ENCODE peak calls at places on chromosomes 6 and 20, in nine cellular contexts. One of them, this sample, is unnamed.
A peak's percentile ranks its signal among the peaks of the same experiment; 100 is the strongest.

GRCh38 chr20:61346996-61347906 is 95.2 kb downstream of the CDH4 start:
- DNase-seq in breast epithelium: no peak
- DNase-seq in upper lobe of left lung: no peak
- DNase-seq in GM23338: no peak
- DNase-seq in SK-N-SH: no peak
- DNase-seq in sigmoid colon: no peak
- DNase-seq in spleen: peak; percentile 61
- DNase-seq in endothelial cell of umbilical vein: no peak
- DNase-seq in GM12878: no peak
- DNase-seq in this sample: no peak

GRCh38 chr6:5439749-5440148 is 178.4 kb downstream of the FARS2 start:
- DNase-seq in SK-N-SH: no peak
- DNase-seq in sigmoid colon: no peak
- DNase-seq in GM12878: no peak
- DNase-seq in upper lobe of left lung: no peak
- DNase-seq in GM23338: no peak
- DNase-seq in spleen: no peak
- DNase-seq in endothelial cell of umbilical vein: peak; percentile 30
- DNase-seq in breast epithelium: no peak
- DNase-seq in this sample: no peak

GRCh38 chr20:52682271-52682670 is 289.9 kb upstream of the TSHZ2 start:
- DNase-seq in GM12878: no peak
- DNase-seq in GM23338: no peak
- DNase-seq in endothelial cell of umbilical vein: no peak
- DNase-seq in breast epithelium: no peak
- DNase-seq in sigmoid colon: no peak
- DNase-seq in upper lobe of left lung: peak; percentile 24
- DNase-seq in SK-N-SH: no peak
- DNase-seq in spleen: no peak
- DNase-seq in this sample: no peak

GRCh38 chr6:117481926-117482239 is 591 bp upstream of the DCBLD1 start:
- DNase-seq in sigmoid colon: no peak
- DNase-seq in upper lobe of left lung: no peak
- DNase-seq in GM12878: no peak
- DNase-seq in breast epithelium: no peak
- DNase-seq in endothelial cell of umbilical vein: no peak
- DNase-seq in spleen: no peak
- DNase-seq in GM23338: peak; percentile 15
- DNase-seq in SK-N-SH: no peak
- DNase-seq in this sample: no peak

GRCh38 chr6:87155920-87156600 is 695 bp downstream of the ZNF292 start:
- DNase-seq in endothelial cell of umbilical vein: peak; percentile 57
- DNase-seq in GM23338: peak; percentile 85
- DNase-seq in upper lobe of left lung: peak; percentile 46
- DNase-seq in sigmoid colon: peak; percentile 73
- DNase-seq in SK-N-SH: peak; percentile 60
- DNase-seq in spleen: peak; percentile 89
- DNase-seq in breast epithelium: peak; percentile 59
- DNase-seq in GM12878: no peak
- DNase-seq in this sample: peak; percentile 58

GRCh38 chr20:53884859-53885654 is 185.3 kb downstream of the BCAS1 start:
- DNase-seq in sigmoid colon: no peak
- DNase-seq in spleen: no peak
- DNase-seq in upper lobe of left lung: no peak
- DNase-seq in GM12878: no peak
- DNase-seq in GM23338: no peak
- DNase-seq in breast epithelium: no peak
- DNase-seq in endothelial cell of umbilical vein: no peak
- DNase-seq in SK-N-SH: no peak
- DNase-seq in this sample: no peak

GRCh38 chr6:154923199-154923869 is 71.8 kb upstream of the TIAM2 start:
- DNase-seq in SK-N-SH: no peak
- DNase-seq in GM12878: no peak
- DNase-seq in sigmoid colon: no peak
- DNase-seq in spleen: no peak
- DNase-seq in GM23338: peak; percentile 67
- DNase-seq in endothelial cell of umbilical vein: no peak
- DNase-seq in breast epithelium: no peak
- DNase-seq in upper lobe of left lung: no peak
- DNase-seq in this sample: no peak

GRCh38 chr20:57880155-57880648 is 170.4 kb upstream of the PMEPA1 start:
- DNase-seq in GM23338: no peak
- DNase-seq in spleen: no peak
- DNase-seq in upper lobe of left lung: peak; percentile 8
- DNase-seq in SK-N-SH: no peak
- DNase-seq in sigmoid colon: peak; percentile 71
- DNase-seq in endothelial cell of umbilical vein: no peak
- DNase-seq in GM12878: no peak
- DNase-seq in breast epithelium: no peak
- DNase-seq in this sample: no peak

GRCh38 chr6:21024621-21025020 is 490.4 kb downstream of the CDKAL1 start:
- DNase-seq in breast epithelium: no peak
- DNase-seq in spleen: no peak
- DNase-seq in endothelial cell of umbilical vein: peak; percentile 17
- DNase-seq in SK-N-SH: no peak
- DNase-seq in GM12878: no peak
- DNase-seq in upper lobe of left lung: no peak
- DNase-seq in sigmoid colon: no peak
- DNase-seq in GM23338: no peak
- DNase-seq in this sample: no peak

GRCh38 chr20:51444472-51444871 is 98.0 kb downstream of the NFATC2 start:
- DNase-seq in breast epithelium: no peak
- DNase-seq in GM23338: no peak
- DNase-seq in sigmoid colon: peak; percentile 83
- DNase-seq in endothelial cell of umbilical vein: no peak
- DNase-seq in SK-N-SH: peak; percentile 83
- DNase-seq in GM12878: no peak
- DNase-seq in spleen: peak; percentile 39
- DNase-seq in upper lobe of left lung: no peak
- DNase-seq in this sample: no peak

GRCh38 chr20:45890077-45890996 is 671 bp downstream of the NEURL2 start:
- DNase-seq in GM12878: no peak
- DNase-seq in breast epithelium: peak; percentile 75
- DNase-seq in upper lobe of left lung: peak; percentile 90
- DNase-seq in GM23338: peak; percentile 92
- DNase-seq in sigmoid colon: peak; percentile 94
- DNase-seq in endothelial cell of umbilical vein: peak; percentile 89
- DNase-seq in spleen: peak; percentile 92
- DNase-seq in SK-N-SH: peak; percentile 91
- DNase-seq in this sample: peak; percentile 85
- TF ChIP-seq POLR2AphosphoS5 in GM12878: no peak
- TF ChIP-seq POLR2AphosphoS5 in breast epithelium: no peak
- TF ChIP-seq POLR2AphosphoS5 in upper lobe of left lung: no peak
- TF ChIP-seq POLR2AphosphoS5 in GM23338: peak; percentile 59
- TF ChIP-seq POLR2AphosphoS5 in sigmoid colon: peak; percentile 53
- TF ChIP-seq POLR2AphosphoS5 in endothelial cell of umbilical vein: peak; percentile 24
- TF ChIP-seq POLR2AphosphoS5 in spleen: peak; percentile 68
- TF ChIP-seq POLR2AphosphoS5 in SK-N-SH: no peak
- TF ChIP-seq POLR2AphosphoS5 in this sample: peak; percentile 22

GRCh38 chr6:121305957-121306607 is 28.2 kb downstream of the TBC1D32 start:
- DNase-seq in breast epithelium: no peak
- DNase-seq in upper lobe of left lung: no peak
- DNase-seq in endothelial cell of umbilical vein: peak; percentile 54
- DNase-seq in sigmoid colon: no peak
- DNase-seq in SK-N-SH: peak; percentile 27
- DNase-seq in spleen: no peak
- DNase-seq in GM12878: no peak
- DNase-seq in GM23338: peak; percentile 64
- DNase-seq in this sample: no peak
- H3K4me1 ChIP-seq in breast epithelium: no peaks in the 10 kb centered on the region
- H3K4me1 ChIP-seq in upper lobe of left lung: no peaks in the 10 kb centered on the region
- H3K4me1 ChIP-seq in endothelial cell of umbilical vein: no peaks in the 10 kb centered on the region
- H3K4me1 ChIP-seq in sigmoid colon: no peaks in the 10 kb centered on the region
- H3K4me1 ChIP-seq in SK-N-SH: no peaks in the 10 kb centered on the region
- H3K4me1 ChIP-seq in spleen: no peaks in the 10 kb centered on the region
- H3K4me1 ChIP-seq in GM12878: no peaks in the 10 kb centered on the region
- H3K4me1 ChIP-seq in GM23338: no peaks in the 10 kb centered on the region
- H3K4me1 ChIP-seq in this sample: no peaks in the 10 kb centered on the region

GRCh38 chr6:4021133-4021861 is 57.6 kb downstream of the FAM217A start:
- DNase-seq in upper lobe of left lung: peak; percentile 98
- DNase-seq in spleen: peak; percentile 97
- DNase-seq in GM23338: peak; percentile 98
- DNase-seq in GM12878: peak; percentile 83
- DNase-seq in endothelial cell of umbilical vein: peak; percentile 98
- DNase-seq in SK-N-SH: peak; percentile 91
- DNase-seq in breast epithelium: peak; percentile 93
- DNase-seq in sigmoid colon: peak; percentile 98
- DNase-seq in this sample: peak; percentile 96
- TF ChIP-seq POLR2AphosphoS5 in upper lobe of left lung: peak; percentile 75
- TF ChIP-seq POLR2AphosphoS5 in spleen: peak; percentile 92
- TF ChIP-seq POLR2AphosphoS5 in GM23338: peak; percentile 89
- TF ChIP-seq POLR2AphosphoS5 in GM12878: peak; percentile 90
- TF ChIP-seq POLR2AphosphoS5 in endothelial cell of umbilical vein: peak; percentile 70
- TF ChIP-seq POLR2AphosphoS5 in SK-N-SH: peak; percentile 91
- TF ChIP-seq POLR2AphosphoS5 in breast epithelium: peak; percentile 75
- TF ChIP-seq POLR2AphosphoS5 in sigmoid colon: peak; percentile 77
- TF ChIP-seq POLR2AphosphoS5 in this sample: peak; percentile 92

GRCh38 chr20:32569018-32569379 is 16.1 kb downstream of the NOL4L start:
- DNase-seq in GM23338: no peak
- DNase-seq in endothelial cell of umbilical vein: no peak
- DNase-seq in sigmoid colon: no peak
- DNase-seq in breast epithelium: no peak
- DNase-seq in SK-N-SH: no peak
- DNase-seq in spleen: no peak
- DNase-seq in GM12878: no peak
- DNase-seq in upper lobe of left lung: no peak
- DNase-seq in this sample: no peak
- H3K4me1 ChIP-seq in GM23338: peaks cover 14% of the 10 kb centered on the region
- H3K4me1 ChIP-seq in endothelial cell of umbilical vein: no peaks in the 10 kb centered on the region
- H3K4me1 ChIP-seq in sigmoid colon: peaks cover under 1% of the 10 kb centered on the region
- H3K4me1 ChIP-seq in breast epithelium: no peaks in the 10 kb centered on the region
- H3K4me1 ChIP-seq in SK-N-SH: no peaks in the 10 kb centered on the region
- H3K4me1 ChIP-seq in spleen: peaks cover 16% of the 10 kb centered on the region
- H3K4me1 ChIP-seq in GM12878: no peaks in the 10 kb centered on the region
- H3K4me1 ChIP-seq in upper lobe of left lung: peaks cover 5% of the 10 kb centered on the region
- H3K4me1 ChIP-seq in this sample: no peaks in the 10 kb centered on the region